ENCODE peak calls at places on chromosomes 3 and 15, in ten cellular contexts. N is uterus, Q is neuronal stem cell, F is tibial nerve, R is body of pancreas, D is fibroblast of lung, H is heart right ventricle, X is HepG2, P is GM23248, W is astrocyte. J is an unnamed sample. For H3K4me1, the result is how much of the 10 kb centered on the place peaks cover.

GRCh38 chr3:88000853-88001252 is 58.0 kb downstream of the CGGBP1 start:
- DNase-seq in P (no peak), Q (peak), X (no peak), R (peak), W (no peak), D (peak), H (no peak), N (no peak), F (no peak), J (peak)

GRCh38 chr3:141127344-141128125 is 76.4 kb downstream of the SPSB4 start:
- DNase-seq in F (no peak), R (peak), W (no peak), P (no peak), D (no peak), N (no peak), X (no peak), Q (no peak), H (no peak), J (no peak)

GRCh38 chr3:123347691-123348264 is 101.1 kb downstream of the ADCY5 start:
- DNase-seq in F (no peak), P (no peak), W (no peak), Q (no peak), N (no peak), R (no peak), D (no peak), H (no peak), X (no peak), J (peak)

GRCh38 chr15:39460748-39461147 is 120.1 kb upstream of the THBS1 start:
- DNase-seq in R (no peak), N (no peak), H (no peak), F (no peak), P (no peak), D (no peak), X (no peak), Q (no peak), W (no peak), J (no peak)

GRCh38 chr3:23659840-23660430 is 145.8 kb upstream of the UBE2E1 start:
- DNase-seq in R (no peak), N (no peak), H (no peak), W (no peak), P (no peak), F (no peak), Q (no peak), D (no peak), X (no peak), J (no peak)

GRCh38 chr3:38136272-38136806 is 588 bp downstream of the ACAA1 start:
- DNase-seq in X (no peak), F (no peak), R (peak), N (no peak), Q (peak), D (peak), W (no peak), P (peak), H (no peak), J (no peak)

GRCh38 chr3:34969513-34969912 is 669.8 kb upstream of the ARPP21 start:
- DNase-seq in Q (no peak), X (no peak), F (no peak), R (no peak), W (no peak), P (no peak), D (no peak), H (no peak), N (no peak), J (no peak)

GRCh38 chr3:174431717-174432116 is 427.4 kb upstream of the NAALADL2 start:
- DNase-seq in R (no peak), F (no peak), D (peak), W (peak), P (peak), Q (no peak), X (no peak), N (no peak), H (no peak), J (no peak)

GRCh38 chr3:47617061-47618010 is 38.7 kb upstream of the CSPG5 start:
- DNase-seq in F (no peak), H (no peak), P (peak), Q (no peak), W (peak), N (no peak), R (no peak), D (peak), X (peak), J (no peak)

GRCh38 chr15:60155661-60156060 is 151.6 kb downstream of the FOXB1 start:
- DNase-seq in N (no peak), F (no peak), H (no peak), Q (no peak), R (no peak), D (peak), X (no peak), P (peak), W (peak), J (no peak)

GRCh38 chr3:27307566-27307965 is 61.6 kb downstream of the NEK10 start:
- DNase-seq in P (no peak), D (no peak), W (no peak), X (no peak), N (no peak), H (no peak), R (no peak), F (no peak), Q (no peak), J (no peak)

GRCh38 chr3:4582634-4583033 is 89.5 kb downstream of the ITPR1 start:
- DNase-seq in X (no peak), H (no peak), P (peak), R (no peak), F (no peak), Q (no peak), D (peak), N (no peak), W (no peak), J (no peak)

GRCh38 chr3:86991840-86992430 is 986 bp upstream of the VGLL3 start:
- DNase-seq in D (peak), X (no peak), H (no peak), Q (no peak), W (peak), R (no peak), F (no peak), N (peak), P (peak), J (peak)

GRCh38 chr3:113873814-113874526 is 35.4 kb downstream of the GRAMD1C start:
- DNase-seq in Q (no peak), F (no peak), H (no peak), D (no peak), W (no peak), X (peak), R (no peak), N (no peak), P (no peak), J (no peak)

GRCh38 chr3:135973846-135974245 is 8.3 kb downstream of the PPP2R3A start:
- DNase-seq in P (no peak), H (no peak), R (no peak), X (no peak), Q (no peak), F (no peak), D (peak), N (no peak), W (no peak), J (no peak)

GRCh38 chr3:188092648-188093047 is 61.3 kb upstream of the LPP start:
- DNase-seq in D (no peak), Q (no peak), P (peak), F (no peak), W (no peak), R (no peak), N (no peak), H (no peak), X (no peak), J (no peak)

GRCh38 chr15:98744506-98744905 is 96.2 kb downstream of the IGF1R start:
- DNase-seq in W (no peak), N (no peak), F (no peak), H (no peak), Q (no peak), R (no peak), D (no peak), X (no peak), P (no peak), J (no peak)

GRCh38 chr15:37698679-37699078 is 235.8 kb upstream of the TMCO5A start:
- DNase-seq in Q (no peak), N (no peak), D (peak), F (no peak), R (no peak), H (no peak), P (peak), W (no peak), X (no peak), J (no peak)

GRCh38 chr3:148075829-148076716 is 621.6 kb upstream of the AGTR1 start:
- DNase-seq in P (peak), H (no peak), F (no peak), R (peak), X (peak), W (peak), N (no peak), Q (peak), D (peak), J (no peak)

GRCh38 chr3:153160451-153161137 is 1.4 kb upstream of the RAP2B start:
- DNase-seq in Q (peak), D (peak), P (peak), N (peak), W (peak), X (peak), R (peak), H (peak), F (peak), J (peak)

GRCh38 chr3:71961378-71961777 is 176.4 kb upstream of the PROK2 start:
- DNase-seq in R (no peak), P (no peak), W (no peak), X (no peak), Q (no peak), H (no peak), N (no peak), F (no peak), D (no peak), J (no peak)

GRCh38 chr3:38067508-38068233 is 28.7 kb downstream of the DLEC1 start:
- DNase-seq in R (no peak), F (no peak), H (no peak), X (no peak), N (no peak), Q (no peak), P (peak), D (no peak), W (no peak), J (no peak)

GRCh38 chr15:83012038-83012490 is 625 bp upstream of the C15orf40 start:
- DNase-seq in W (no peak), Q (peak), P (peak), N (no peak), F (no peak), H (no peak), D (no peak), X (no peak), R (no peak), J (no peak)
- H3K27ac ChIP-seq in W (peak), Q (no peak), P (peak), N (peak), F (peak), H (peak), D (peak), X (peak), R (peak), J (peak)

GRCh38 chr3:98766924-98767323 is 3.8 kb downstream of the ST3GAL6 start:
- DNase-seq in W (no peak), F (no peak), R (no peak), N (no peak), X (no peak), P (no peak), Q (no peak), H (no peak), D (no peak), J (no peak)

GRCh38 chr3:98765721-98766120 is 2.6 kb downstream of the ST3GAL6 start:
- DNase-seq in Q (no peak), D (no peak), X (no peak), W (no peak), H (peak), F (no peak), R (no peak), N (no peak), P (no peak), J (no peak)

GRCh38 chr3:98763814-98764691 is 913 bp downstream of the ST3GAL6 start:
- DNase-seq in R (no peak), N (no peak), W (no peak), X (no peak), D (no peak), F (no peak), H (no peak), Q (no peak), P (no peak), J (no peak)

GRCh38 chr3:98763076-98763475 is at the start of gene ST3GAL6:
- DNase-seq in X (no peak), W (no peak), N (peak), H (peak), R (peak), F (no peak), Q (no peak), P (no peak), D (no peak), J (peak)

DNA sequence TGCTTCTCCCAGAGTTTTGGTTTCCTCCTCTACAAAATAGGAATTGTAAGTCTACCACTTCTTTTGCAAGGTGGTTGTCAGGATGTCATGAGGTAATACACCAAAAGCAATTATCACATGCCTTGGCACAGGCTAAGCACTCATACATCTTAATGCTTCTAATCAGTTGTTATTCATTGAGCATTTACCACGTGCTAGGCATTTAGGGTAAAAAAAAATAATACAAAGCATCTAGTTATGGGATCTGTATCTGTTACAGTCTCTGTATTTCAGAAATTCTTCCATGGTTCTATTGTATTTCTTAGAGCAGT is 1.5 kb downstream of the ST3GAL6 start:
- DNase-seq in P (no peak), X (no peak), Q (no peak), W (no peak), R (no peak), D (no peak), H (no peak), F (no peak), N (no peak), J (no peak)
- H3K4me1 ChIP-seq in P (under half), X (under half), Q (under half), W (under half), R (under half), D (under half), H (half or more), F (under half), N (under half), J (under half)

GRCh38 chr3:172145287-172145686 is 105.9 kb downstream of the FNDC3B start:
- DNase-seq in W (no peak), N (no peak), H (no peak), D (no peak), P (no peak), F (no peak), R (no peak), X (no peak), Q (no peak), J (no peak)

GRCh38 chr3:172143739-172144497 is 104.5 kb downstream of the FNDC3B start:
- DNase-seq in X (no peak), F (no peak), N (no peak), P (no peak), H (no peak), Q (no peak), R (no peak), W (no peak), D (no peak), J (no peak)

GRCh38 chr3:172142074-172143059 is 103.0 kb downstream of the FNDC3B start:
- DNase-seq in F (no peak), W (peak), H (no peak), D (peak), N (no peak), X (no peak), Q (no peak), P (peak), R (no peak), J (no peak)

GRCh38 chr3:172140499-172141391 is 101.4 kb downstream of the FNDC3B start:
- DNase-seq in P (peak), W (peak), R (peak), D (peak), F (no peak), X (peak), H (peak), N (peak), Q (no peak), J (no peak)

GRCh38 chr3:172143060-172143451 is 103.7 kb downstream of the FNDC3B start:
- DNase-seq in Q (no peak), X (no peak), N (no peak), F (no peak), W (no peak), H (no peak), D (no peak), R (no peak), P (no peak), J (no peak)
- H3K27ac ChIP-seq in Q (no peak), X (peak), N (peak), F (peak), W (peak), H (peak), D (peak), R (no peak), P (peak), J (no peak)

DNA sequence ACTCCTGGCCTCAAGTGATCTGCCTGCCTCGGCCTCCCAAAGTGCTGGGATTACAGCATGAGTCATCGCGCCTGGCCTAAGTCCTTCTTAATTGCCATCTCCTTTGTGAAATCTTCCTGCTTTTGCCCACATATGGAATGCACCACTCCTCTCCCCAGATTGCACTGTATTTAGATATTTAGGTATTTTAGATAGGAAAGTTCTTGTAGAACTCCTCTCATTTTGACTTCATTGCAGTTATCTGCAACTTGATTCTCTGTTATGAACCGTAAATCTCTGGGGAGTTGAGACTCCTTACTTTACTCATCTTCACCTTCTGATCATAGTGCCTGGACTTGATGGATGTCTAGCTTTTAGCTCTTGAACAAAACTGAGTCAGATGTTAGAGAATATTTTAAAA is 150.7 kb downstream of the AKAP13 start:
- DNase-seq in R (no peak), F (no peak), W (no peak), X (no peak), D (peak), P (no peak), N (no peak), Q (no peak), H (no peak), J (no peak)
- H3K4me1 ChIP-seq in R (half or more), F (under half), W (under half), X (under half), D (under half), P (under half), N (under half), Q (under half), H (half or more), J (under half)

GRCh38 chr3:30675774-30676173 is 69.4 kb downstream of the TGFBR2 start:
- DNase-seq in X (no peak), D (no peak), P (no peak), H (no peak), R (no peak), N (no peak), W (no peak), F (no peak), Q (no peak), J (no peak)
- H3K27ac ChIP-seq in X (no peak), D (no peak), P (no peak), H (no peak), R (no peak), N (no peak), W (no peak), F (peak), Q (no peak), J (no peak)

GRCh38 chr15:81493246-81493645 is 119.2 kb upstream of the TMC3 start:
- DNase-seq in H (no peak), X (no peak), D (peak), Q (no peak), P (no peak), W (no peak), N (no peak), F (no peak), R (no peak), J (no peak)
- H3K4me1 ChIP-seq in H (under half), X (under half), D (under half), Q (under half), P (under half), W (under half), N (under half), F (under half), R (under half), J (under half)

GRCh38 chr3:196024968-196025367 is 56.9 kb downstream of the TFRC start:
- DNase-seq in F (no peak), D (no peak), H (no peak), P (no peak), N (no peak), X (no peak), W (no peak), R (no peak), Q (no peak), J (no peak)
- H3K27ac ChIP-seq in F (no peak), D (no peak), H (no peak), P (no peak), N (no peak), X (no peak), W (no peak), R (no peak), Q (no peak), J (no peak)

GRCh38 chr3:126849768-126850167 is 133.1 kb upstream of the PLXNA1 start:
- DNase-seq in N (no peak), F (no peak), Q (no peak), H (no peak), D (no peak), X (no peak), R (no peak), P (no peak), W (no peak), J (no peak)
- H3K4me1 ChIP-seq in N (under half), F (under half), Q (under half), H (under half), D (under half), X (under half), R (under half), P (under half), W (under half), J (under half)

GRCh38 chr3:183242431-183242830 is 10.6 kb upstream of the B3GNT5 start:
- DNase-seq in N (no peak), H (no peak), F (no peak), P (no peak), W (no peak), Q (no peak), D (no peak), R (no peak), X (no peak), J (no peak)

GRCh38 chr3:183244981-183245476 is 8.0 kb upstream of the B3GNT5 start:
- DNase-seq in Q (no peak), P (no peak), R (no peak), N (no peak), D (no peak), H (no peak), F (no peak), W (no peak), X (no peak), J (no peak)

GRCh38 chr3:183249006-183249718 is 3.9 kb upstream of the B3GNT5 start:
- DNase-seq in Q (no peak), N (no peak), X (no peak), W (no peak), F (no peak), D (no peak), P (no peak), R (no peak), H (no peak), J (no peak)

GRCh38 chr3:183247190-183247589 is 5.9 kb upstream of the B3GNT5 start:
- DNase-seq in N (no peak), P (no peak), W (peak), X (no peak), F (no peak), Q (no peak), R (no peak), D (peak), H (no peak), J (no peak)

DNA sequence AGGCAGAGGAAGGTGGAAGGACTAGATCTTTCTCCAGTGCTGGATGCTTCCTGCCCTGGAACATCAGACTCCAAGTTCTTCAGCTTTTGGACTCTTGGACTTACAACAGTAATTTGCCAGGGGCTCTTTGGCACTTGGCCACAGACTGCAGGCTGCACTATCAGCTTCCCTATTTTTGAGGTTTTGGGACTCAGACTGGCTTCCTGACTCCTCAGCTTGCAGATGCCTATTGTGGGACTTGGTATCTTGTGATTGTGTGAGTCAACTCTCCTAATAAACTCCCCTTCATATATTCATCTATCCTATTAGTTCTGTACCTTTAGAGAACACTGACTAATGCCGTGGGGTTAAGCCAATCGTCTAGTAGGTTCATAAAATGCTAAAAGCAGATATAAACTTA is 8.8 kb upstream of the B3GNT5 start:
- DNase-seq in F (peak), D (peak), X (no peak), Q (no peak), H (peak), N (no peak), P (no peak), W (peak), R (peak), J (peak)
- H3K27ac ChIP-seq in F (no peak), D (no peak), X (no peak), Q (no peak), H (no peak), N (no peak), P (no peak), W (no peak), R (no peak), J (no peak)